ENCODE peak calls at places on chromosomes 2 and 18, in nine cellular contexts. D is foreskin keratinocyte, F is cardiac muscle cell, Q is fibroblast of mammary gland, R is foreskin fibroblast, X is neural crest cell, I is A549, N is BE2C, E is Calu3. C is an unnamed sample.

GRCh38 chr18:59054892-59055291 is 84.8 kb upstream of the SEC11C start:
- DNase-seq in R (no peak), N (no peak), X (no peak), F (no peak), Q (no peak), D (no peak), I (no peak), E (no peak), C (no peak)

GRCh38 chr2:15191801-15192200 is 369.3 kb downstream of the NBAS start:
- DNase-seq in Q (no peak), I (no peak), X (no peak), D (no peak), E (no peak), N (no peak), R (no peak), F (no peak), C (no peak)

GRCh38 chr18:5918196-5918595 is 22.9 kb upstream of the TMEM200C start:
- DNase-seq in R (no peak), Q (no peak), D (no peak), E (no peak), I (no peak), N (no peak), X (no peak), F (no peak), C (no peak)

GRCh38 chr2:222299926-222300724 is 1.3 kb upstream of the PAX3 start:
- DNase-seq in N (no peak), D (no peak), Q (no peak), R (no peak), X (no peak), F (no peak), I (no peak), E (no peak), C (no peak)

GRCh38 chr2:160952462-160952861 is 207.8 kb upstream of the TANK start:
- DNase-seq in I (no peak), F (peak), E (no peak), N (no peak), D (no peak), R (peak), X (no peak), Q (peak), C (no peak)

GRCh38 chr18:7770903-7771302 is 203.8 kb downstream of the PTPRM start:
- DNase-seq in E (no peak), I (no peak), F (no peak), N (no peak), R (no peak), X (no peak), D (no peak), Q (no peak), C (no peak)

GRCh38 chr2:165573534-165574461 is 104.3 kb downstream of the CSRNP3 start:
- DNase-seq in Q (peak), D (no peak), N (peak), X (peak), E (peak), R (no peak), I (no peak), F (peak), C (no peak)

GRCh38 chr2:12538300-12538699 is 178.4 kb upstream of the TRIB2 start:
- DNase-seq in F (no peak), Q (no peak), N (no peak), X (no peak), E (no peak), D (no peak), I (no peak), R (no peak), C (no peak)

GRCh38 chr2:236867441-236868260 is 218.0 kb upstream of the COPS8 start:
- DNase-seq in D (no peak), E (no peak), F (no peak), I (no peak), Q (no peak), N (no peak), X (no peak), R (peak), C (no peak)

GRCh38 chr2:234795272-234795920 is 156.4 kb upstream of the SH3BP4 start:
- DNase-seq in X (no peak), R (no peak), F (peak), N (no peak), E (no peak), D (no peak), I (no peak), Q (no peak), C (no peak)

GRCh38 chr18:34938102-34938501 is 103.1 kb upstream of the MAPRE2 start:
- DNase-seq in Q (no peak), N (no peak), X (no peak), D (no peak), R (no peak), I (no peak), F (no peak), E (no peak), C (no peak)

GRCh38 chr2:66437055-66437454 is 2.1 kb downstream of the MEIS1 start:
- DNase-seq in I (no peak), E (no peak), X (no peak), Q (peak), F (peak), R (peak), D (no peak), N (no peak), C (no peak)

GRCh38 chr2:63661076-63661475 is 72.3 kb downstream of the MDH1 start:
- DNase-seq in D (peak), I (no peak), X (no peak), E (no peak), N (no peak), Q (peak), R (peak), F (peak), C (no peak)

GRCh38 chr2:60959501-60959900 is 58.0 kb upstream of the PEX13 start:
- DNase-seq in F (no peak), X (no peak), D (no peak), I (no peak), N (no peak), E (no peak), R (no peak), Q (no peak), C (no peak)

GRCh38 chr2:96959406-96960110 is 26.8 kb downstream of the FAM178B start:
- DNase-seq in Q (no peak), F (no peak), D (no peak), N (no peak), E (no peak), X (no peak), I (no peak), R (no peak), C (no peak)

GRCh38 chr2:141517852-141518421 is 612.9 kb downstream of the LRP1B start:
- DNase-seq in N (no peak), E (no peak), Q (no peak), I (peak), X (no peak), R (no peak), F (no peak), D (no peak), C (no peak)

GRCh38 chr18:34493099-34493544 is 217.0 kb upstream of the DTNA start:
- DNase-seq in I (no peak), F (peak), N (peak), Q (peak), E (peak), X (peak), D (peak), R (peak), C (peak)

GRCh38 chr2:111703759-111704158 is 180.2 kb downstream of the ANAPC1 start:
- DNase-seq in N (no peak), R (no peak), Q (no peak), E (no peak), F (no peak), I (no peak), D (no peak), X (no peak), C (no peak)

GRCh38 chr18:32542221-32542798 is 71.6 kb upstream of the GAREM1 start:
- DNase-seq in R (no peak), E (no peak), I (no peak), X (no peak), N (no peak), Q (peak), F (peak), D (no peak), C (no peak)

GRCh38 chr2:160308915-160309314 is 108.8 kb upstream of the ITGB6 start:
- DNase-seq in N (no peak), D (peak), F (peak), E (no peak), X (no peak), Q (peak), R (peak), I (no peak), C (no peak)

GRCh38 chr18:11149441-11150270 is at the start of gene PIEZO2:
- DNase-seq in F (peak), I (peak), E (no peak), X (peak), N (peak), Q (peak), D (no peak), R (peak), C (peak)

GRCh38 chr18:30192216-30192615 is 850.3 kb downstream of the DSC3 start:
- DNase-seq in I (no peak), N (no peak), X (no peak), R (no peak), D (no peak), E (no peak), F (no peak), Q (no peak), C (no peak)

GRCh38 chr2:68458962-68459361 is 8.1 kb downstream of the FBXO48 start:
- DNase-seq in X (no peak), I (no peak), N (no peak), Q (peak), R (peak), F (peak), E (no peak), D (no peak), C (no peak)

GRCh38 chr2:189951791-189952535 is 110.6 kb downstream of the MSTN start:
- DNase-seq in R (no peak), Q (no peak), X (no peak), N (no peak), F (peak), D (no peak), E (no peak), I (no peak), C (no peak)

GRCh38 chr2:46547223-46548102 is 68.1 kb downstream of the TMEM247 start:
- DNase-seq in E (no peak), D (no peak), Q (no peak), X (no peak), R (no peak), N (no peak), F (no peak), I (no peak), C (no peak)

GRCh38 chr2:41934323-41935003 is 113.4 kb upstream of the PKDCC start:
- DNase-seq in I (peak), D (no peak), N (no peak), R (no peak), F (peak), X (no peak), E (no peak), Q (peak), C (no peak)

GRCh38 chr18:24427484-24427883 is 1.0 kb downstream of the IMPACT start:
- DNase-seq in N (no peak), I (no peak), Q (peak), E (peak), D (no peak), R (peak), F (peak), X (no peak), C (no peak)

GRCh38 chr18:48583568-48583967 is 44.7 kb downstream of the CTIF start:
- DNase-seq in R (no peak), X (no peak), N (no peak), Q (no peak), E (no peak), I (no peak), D (no peak), F (no peak), C (no peak)

GRCh38 chr2:38370664-38371063 is 6.4 kb downstream of the ATL2 start:
- DNase-seq in R (no peak), E (no peak), N (no peak), Q (no peak), F (no peak), X (no peak), I (no peak), D (no peak), C (no peak)

GRCh38 chr2:157339965-157340655 is 14.5 kb upstream of the ERMN start:
- DNase-seq in E (no peak), R (no peak), F (no peak), X (no peak), I (no peak), N (no peak), Q (peak), D (no peak), C (no peak)

GRCh38 chr2:7025098-7025497 is 107.9 kb downstream of the RNF144A start:
- DNase-seq in R (no peak), X (no peak), E (no peak), F (no peak), D (no peak), I (no peak), N (no peak), Q (no peak), C (no peak)

GRCh38 chr2:191863988-191864387 is 17.1 kb upstream of the CAVIN2 start:
- DNase-seq in D (no peak), R (peak), F (peak), E (no peak), I (no peak), X (no peak), Q (peak), N (no peak), C (no peak)

GRCh38 chr2:181952413-181953226 is 33.0 kb upstream of the PPP1R1C start:
- DNase-seq in X (no peak), D (no peak), I (no peak), R (no peak), N (no peak), F (no peak), Q (no peak), E (no peak), C (no peak)

GRCh38 chr18:23340661-23341060 is 112.4 kb upstream of the RIOK3 start:
- DNase-seq in I (no peak), E (no peak), Q (peak), N (no peak), F (peak), X (no peak), R (peak), D (no peak), C (no peak)

GRCh38 chr2:33108483-33109443 is 162.0 kb downstream of the LTBP1 start:
- DNase-seq in N (peak), R (peak), I (no peak), D (peak), Q (peak), E (no peak), X (no peak), F (peak), C (no peak)

GRCh38 chr2:15714609-15715008 is 122.9 kb downstream of the DDX1 start:
- DNase-seq in F (no peak), E (no peak), I (no peak), R (no peak), Q (no peak), X (no peak), N (no peak), D (peak), C (no peak)

GRCh38 chr2:225055714-225056113 is 13.4 kb upstream of the DOCK10 start:
- DNase-seq in F (no peak), E (no peak), Q (no peak), D (no peak), I (no peak), R (no peak), N (no peak), X (no peak), C (no peak)

GRCh38 chr18:3340015-3340681 is 78.2 kb downstream of the MYL12B start:
- DNase-seq in E (no peak), I (no peak), X (no peak), F (peak), Q (peak), D (no peak), R (peak), N (no peak), C (no peak)

GRCh38 chr18:13464432-13465125 is 246.0 kb downstream of the LDLRAD4 start:
- DNase-seq in I (no peak), E (no peak), F (peak), D (no peak), N (no peak), R (no peak), X (no peak), Q (no peak), C (peak)

GRCh38 chr18:55763298-55763697 is 175.3 kb upstream of the TCF4 start:
- DNase-seq in D (peak), N (no peak), Q (peak), F (no peak), I (peak), R (peak), E (peak), X (no peak), C (no peak)

DNA sequence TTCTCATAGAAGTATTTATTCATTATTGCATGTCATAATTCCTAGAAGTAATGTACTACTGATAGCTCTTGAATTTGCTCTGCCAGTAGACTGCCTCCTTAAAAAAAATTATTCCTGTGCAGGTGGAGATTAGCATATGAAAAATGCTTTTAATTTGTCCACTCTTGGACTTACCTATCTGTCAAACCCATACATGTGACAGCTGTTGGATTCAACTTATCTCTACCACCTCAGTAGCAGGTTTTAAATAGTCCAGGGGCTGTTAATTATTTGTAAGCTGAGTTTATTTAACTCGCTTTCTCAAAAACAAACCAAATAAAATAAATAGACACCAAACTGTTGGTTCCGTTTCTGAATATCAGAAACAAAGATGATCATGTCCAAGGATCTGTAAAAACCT is 44.3 kb downstream of the ZEB2 start:
- DNase-seq in X (no peak), I (no peak), R (no peak), D (no peak), N (no peak), F (no peak), Q (no peak), E (no peak), C (no peak)
- TF ChIP-seq CTCF in X (no peak), I (no peak), R (no peak), D (no peak), N (no peak), F (no peak), Q (no peak), E (no peak), C (no peak)

GRCh38 chr2:65129276-65129612 is 662 bp downstream of the RAB1A start:
- DNase-seq in I (no peak), Q (no peak), E (no peak), X (no peak), F (no peak), R (no peak), N (no peak), D (no peak), C (no peak)

GRCh38 chr2:65133626-65134025 is 3.7 kb upstream of the RAB1A start:
- DNase-seq in E (no peak), F (no peak), N (no peak), I (no peak), R (no peak), D (no peak), X (no peak), Q (no peak), C (no peak)

GRCh38 chr2:65128297-65129190 is 1.4 kb downstream of the RAB1A start:
- DNase-seq in N (no peak), F (peak), D (no peak), Q (peak), I (no peak), E (no peak), X (no peak), R (peak), C (no peak)

GRCh38 chr2:65130440-65131175 is 702 bp upstream of the RAB1A start:
- DNase-seq in X (no peak), I (no peak), Q (no peak), N (no peak), F (no peak), R (no peak), E (no peak), D (peak), C (no peak)

DNA sequence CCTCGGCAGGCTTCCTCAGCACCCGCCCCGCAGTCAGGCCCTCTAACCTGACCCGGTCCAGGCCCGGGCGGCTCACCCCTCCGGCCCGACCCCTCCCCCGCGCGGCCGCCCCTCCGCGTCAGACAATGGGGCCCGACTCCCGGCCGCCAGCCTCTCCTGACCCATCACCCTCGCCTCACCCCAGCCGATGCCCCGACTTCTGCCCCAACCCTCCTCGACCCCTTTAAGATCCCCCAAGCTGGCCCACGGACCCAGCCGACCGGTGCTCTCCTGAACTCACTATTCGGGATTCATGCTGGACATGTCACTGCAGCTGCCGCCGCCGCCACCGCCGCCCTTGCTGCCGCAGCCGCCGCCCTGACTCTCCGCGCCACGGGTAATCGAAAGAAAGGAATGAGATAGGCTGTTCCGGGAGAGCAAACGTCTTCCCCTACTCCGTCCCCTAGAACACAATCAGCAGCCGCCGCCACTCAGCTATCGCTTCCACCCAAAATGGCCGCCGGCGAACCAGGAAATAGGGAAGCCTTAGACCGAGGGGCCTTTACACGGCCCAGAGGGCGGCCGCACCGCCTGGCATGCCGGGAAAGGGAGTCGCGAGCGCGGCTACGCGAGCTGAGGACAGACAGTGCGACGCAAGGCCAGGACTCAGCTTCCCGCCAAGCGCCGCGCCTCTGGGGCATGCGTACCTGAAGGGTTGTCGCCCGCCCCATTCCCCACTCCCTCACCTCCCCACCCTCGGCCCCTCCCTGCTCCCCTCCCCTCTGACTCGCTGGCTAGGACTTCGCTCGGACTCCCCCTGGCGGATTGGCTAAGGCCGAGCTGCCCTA is at the start of gene RAB1A:
- DNase-seq in X (peak), I (peak), R (peak), Q (peak), F (peak), N (peak), E (peak), D (peak), C (peak)
- TF ChIP-seq CTCF in X (peak), I (peak), R (peak), Q (no peak), F (no peak), N (peak), E (peak), D (peak), C (no peak)

GRCh38 chr2:173749315-173749714 is 215.9 kb downstream of the SP3 start:
- DNase-seq in D (no peak), Q (peak), N (no peak), E (no peak), X (no peak), F (peak), R (peak), I (peak), C (no peak)
- TF ChIP-seq CTCF in D (peak), Q (peak), N (no peak), E (no peak), X (peak), F (peak), R (peak), I (peak), C (no peak)

GRCh38 chr2:26314243-26314642 is 31.7 kb upstream of the SELENOI start:
- DNase-seq in F (no peak), R (no peak), D (no peak), E (no peak), I (no peak), Q (no peak), N (no peak), X (no peak), C (peak)

GRCh38 chr2:26316845-26317244 is 29.1 kb upstream of the SELENOI start:
- DNase-seq in Q (no peak), I (no peak), F (no peak), E (no peak), X (no peak), N (no peak), D (no peak), R (no peak), C (peak)

GRCh38 chr2:26317377-26318105 is 28.4 kb upstream of the SELENOI start:
- DNase-seq in R (peak), X (no peak), Q (no peak), I (no peak), D (no peak), F (no peak), E (no peak), N (no peak), C (no peak)

GRCh38 chr2:26313446-26313845 is 32.5 kb upstream of the SELENOI start:
- DNase-seq in R (no peak), D (no peak), F (no peak), Q (no peak), X (no peak), N (no peak), I (no peak), E (no peak), C (peak)

DNA sequence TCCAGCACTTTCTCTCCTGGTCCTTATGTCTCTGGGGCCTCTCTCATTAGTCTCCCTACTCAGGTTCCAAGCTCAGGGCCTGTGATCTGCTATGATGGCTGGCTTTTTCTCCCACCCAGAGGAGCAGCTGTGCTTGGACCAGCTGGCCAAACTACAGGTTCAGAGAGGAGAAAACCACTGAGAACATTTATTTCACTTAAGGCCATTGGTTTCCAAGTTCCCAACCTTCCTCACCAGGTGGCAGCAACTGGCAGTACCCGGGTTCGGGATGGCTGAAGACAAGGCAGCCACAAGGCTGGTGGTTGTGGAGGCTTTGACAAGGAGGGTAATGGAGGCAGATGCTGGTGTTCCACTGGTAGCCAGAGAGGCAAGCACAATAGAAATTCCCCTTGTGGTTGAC is 29.9 kb upstream of the SELENOI start:
- DNase-seq in X (no peak), I (peak), N (no peak), D (no peak), R (peak), F (no peak), Q (no peak), E (peak), C (peak)
- TF ChIP-seq CTCF in X (no peak), I (peak), N (peak), D (peak), R (peak), F (peak), Q (no peak), E (peak), C (peak)

GRCh38 chr2:207529330-207530159 is at the start of gene CREB1:
- DNase-seq in Q (peak), E (peak), R (peak), X (peak), N (peak), I (peak), F (peak), D (peak), C (peak)
- TF ChIP-seq CTCF in Q (no peak), E (no peak), R (no peak), X (peak), N (no peak), I (no peak), F (no peak), D (peak), C (peak)